ENCODE peak calls at places on chromosomes 11 and 22, in eight cellular contexts. X is transverse colon, C is stomach, L is ovary, S is H1, B is A549, H is K562, J is sigmoid colon. U is an unnamed sample.

GRCh38 chr11:17734418-17734911 is at the start of gene KCNC1:
- DNase-seq in X (no peak), C (no peak), L (peak; percentile 26), S (peak; percentile 72), B (peak; percentile 52), H (peak; percentile 6), J (peak; percentile 61), U (no peak)

GRCh38 chr11:85712953-85713352 is 27.0 kb upstream of the CCDC89 start:
- DNase-seq in X (no peak), C (no peak), L (no peak), S (no peak), B (no peak), H (no peak), J (no peak), U (no peak)

GRCh38 chr11:36000616-36001190 is 56.8 kb downstream of the LDLRAD3 start:
- DNase-seq in X (no peak), C (no peak), L (no peak), S (no peak), B (no peak), H (no peak), J (no peak), U (no peak)

GRCh38 chr11:111777094-111778046 is 11.2 kb upstream of the PPP2R1B start:
- DNase-seq in X (no peak), C (no peak), L (no peak), S (no peak), B (peak; percentile 66), H (peak; percentile 77), J (no peak), U (no peak)

GRCh38 chr22:20946080-20946986 is 20.7 kb upstream of the AIFM3 start:
- DNase-seq in X (no peak), C (no peak), L (no peak), S (no peak), B (no peak), H (no peak), J (peak; percentile 20), U (no peak)

GRCh38 chr11:40178470-40178869 is 1281.0 kb downstream of the LRRC4C start:
- DNase-seq in X (no peak), C (no peak), L (no peak), S (no peak), B (no peak), H (no peak), J (no peak), U (no peak)

GRCh38 chr11:27485930-27486773 is 13.6 kb upstream of the LGR4 start:
- DNase-seq in X (no peak), C (no peak), L (no peak), S (no peak), B (peak; percentile 71), H (peak; percentile 75), J (no peak), U (no peak)

GRCh38 chr11:43644626-43645299 is 35.8 kb upstream of the HSD17B12 start:
- DNase-seq in X (peak; percentile 8), C (no peak), L (no peak), S (no peak), B (no peak), H (peak; percentile 23), J (no peak), U (no peak)

GRCh38 chr11:129224538-129224937 is 32.4 kb upstream of the ARHGAP32 start:
- DNase-seq in X (no peak), C (no peak), L (no peak), S (no peak), B (no peak), H (no peak), J (no peak), U (no peak)

GRCh38 chr11:94020777-94021615 is at the start of gene HEPHL1:
- DNase-seq in X (no peak), C (no peak), L (no peak), S (no peak), B (no peak), H (no peak), J (no peak), U (no peak)

GRCh38 chr11:134498326-134499139 is 86.5 kb upstream of the B3GAT1 start:
- DNase-seq in X (no peak), C (peak; percentile 47), L (no peak), S (no peak), B (no peak), H (no peak), J (peak; percentile 64), U (no peak)

GRCh38 chr11:27524155-27524554 is 17.6 kb upstream of the LIN7C start:
- DNase-seq in X (no peak), C (no peak), L (no peak), S (peak; percentile 48), B (peak; percentile 61), H (peak; percentile 25), J (no peak), U (no peak)

GRCh38 chr11:9901931-9902330 is 238.1 kb downstream of the SWAP70 start:
- DNase-seq in X (no peak), C (no peak), L (no peak), S (no peak), B (no peak), H (no peak), J (no peak), U (no peak)

GRCh38 chr11:130831506-130832385 is 84.5 kb downstream of the SNX19 start:
- DNase-seq in X (no peak), C (no peak), L (no peak), S (no peak), B (no peak), H (no peak), J (no peak), U (no peak)

GRCh38 chr11:130830563-130830950 is 85.7 kb downstream of the SNX19 start:
- DNase-seq in X (no peak), C (no peak), L (peak; percentile 32), S (no peak), B (no peak), H (no peak), J (peak; percentile 70), U (no peak)

GRCh38 chr11:130834886-130835285 is 81.4 kb downstream of the SNX19 start:
- DNase-seq in X (no peak), C (no peak), L (no peak), S (no peak), B (no peak), H (no peak), J (no peak), U (no peak)

GRCh38 chr11:130829801-130830562 is 86.3 kb downstream of the SNX19 start:
- DNase-seq in X (peak; percentile 28), C (no peak), L (peak; percentile 54), S (no peak), B (no peak), H (no peak), J (peak; percentile 90), U (peak; percentile 57)

GRCh38 chr11:130832571-130833432 is 83.5 kb downstream of the SNX19 start:
- DNase-seq in X (no peak), C (no peak), L (no peak), S (no peak), B (no peak), H (no peak), J (no peak), U (no peak)
- TF ChIP-seq POLR2A in X (no peak), C (no peak), L (no peak), S (no peak), B (no peak), H (no peak), J (no peak), U (no peak)

GRCh38 chr11:6734616-6735015 is 37.2 kb downstream of the OR2AG2 start:
- DNase-seq in X (no peak), C (no peak), L (no peak), S (no peak), B (no peak), H (no peak), J (no peak), U (no peak)
- TF ChIP-seq CTCF in X (no peak), C (no peak), L (no peak), S (no peak), B (no peak), H (no peak), J (no peak), U (no peak)

GRCh38 chr11:25566298-25567200 is 765.4 kb upstream of the ANO3 start:
- DNase-seq in X (no peak), C (no peak), L (peak; percentile 46), S (no peak), B (no peak), H (no peak), J (peak; percentile 64), U (peak; percentile 69)
- TF ChIP-seq EP300 in X (no peak), C (no peak), L (no peak), S (no peak), B (no peak), H (no peak), J (no peak), U (no peak)

DNA sequence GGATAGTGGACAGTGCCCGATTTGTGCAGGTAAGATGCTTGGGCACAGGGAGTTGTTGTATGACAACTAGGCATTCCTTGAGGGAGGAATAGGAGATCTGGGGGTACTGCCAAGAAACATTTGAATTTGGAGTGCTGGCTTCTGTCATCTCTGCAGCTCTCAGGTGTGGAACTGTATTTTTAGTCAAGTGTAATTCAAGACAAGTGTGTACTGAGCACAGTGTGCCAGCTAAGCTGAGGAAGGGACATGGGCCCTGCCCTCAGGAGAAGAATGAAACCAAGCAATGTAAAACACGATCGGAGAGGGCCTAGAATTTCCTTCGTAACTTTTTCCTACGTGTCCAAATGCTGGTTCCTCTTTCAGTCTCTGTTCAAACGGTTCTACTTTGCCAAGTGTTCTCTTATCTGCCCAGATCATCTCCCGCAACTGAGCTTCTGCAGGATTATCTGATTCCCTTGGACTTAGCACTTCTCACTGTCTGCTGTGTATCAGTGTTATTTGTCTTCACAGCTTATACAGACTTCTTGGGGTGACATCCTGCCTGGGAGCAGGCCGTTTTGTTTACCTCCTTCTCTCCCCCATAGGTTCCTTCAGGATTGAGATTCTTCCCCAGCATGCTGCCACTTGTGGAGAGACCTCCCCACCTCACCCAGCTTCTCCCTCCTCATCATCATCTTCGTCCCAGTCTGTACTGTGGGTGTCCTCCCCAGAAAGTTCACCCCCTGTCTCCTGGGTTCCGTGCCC is 27.6 kb downstream of the ART5 start:
- DNase-seq in X (no peak), C (no peak), L (no peak), S (no peak), B (no peak), H (no peak), J (no peak), U (no peak)
- TF ChIP-seq POLR2A in X (no peak), C (no peak), L (no peak), S (no peak), B (no peak), H (no peak), J (no peak), U (no peak)

U was measured in tibial nerve.